ENCODE peak calls at places on chromosome 13, in seven cellular contexts. X, I, B, S, K, R and F are unnamed samples.

GRCh38 chr13:51287758-51288157 is 51.7 kb upstream of the SERPINE3 start:
- DNase-seq in X (no peak), I (no peak), B (no peak), S (no peak), K (no peak), R (peak), F (no peak)

GRCh38 chr13:21047087-21047486 is 14.3 kb downstream of the LATS2 start:
- DNase-seq in X (no peak), I (no peak), B (no peak), S (no peak), K (no peak), R (no peak), F (no peak)

GRCh38 chr13:67119481-67119883 is 110.7 kb downstream of the PCDH9 start:
- DNase-seq in X (peak), I (no peak), B (no peak), S (no peak), K (peak), R (no peak), F (no peak)

GRCh38 chr13:20390526-20391175 is 135.0 kb downstream of the CRYL1 start:
- DNase-seq in X (no peak), I (no peak), B (no peak), S (no peak), K (no peak), R (peak), F (no peak)

GRCh38 chr13:23889598-23890224 is 511 bp upstream of the MIPEP start:
- DNase-seq in X (no peak), I (peak), B (no peak), S (peak), K (no peak), R (no peak), F (peak)

GRCh38 chr13:112804374-112804773 is 114.5 kb downstream of the ATP11A start:
- DNase-seq in X (no peak), I (peak), B (no peak), S (no peak), K (no peak), R (no peak), F (no peak)

GRCh38 chr13:59247166-59247565 is 916.6 kb downstream of the DIAPH3 start:
- DNase-seq in X (no peak), I (no peak), B (no peak), S (no peak), K (no peak), R (no peak), F (no peak)

GRCh38 chr13:102690883-102691282 is 4.0 kb downstream of the METTL21C start:
- DNase-seq in X (no peak), I (no peak), B (no peak), S (no peak), K (no peak), R (no peak), F (no peak)

GRCh38 chr13:110382229-110382628 is 75.1 kb downstream of the COL4A2 start:
- DNase-seq in X (no peak), I (no peak), B (no peak), S (no peak), K (no peak), R (no peak), F (no peak)

GRCh38 chr13:84121456-84121855 is 239.2 kb upstream of the SLITRK1 start:
- DNase-seq in X (no peak), I (peak), B (no peak), S (no peak), K (no peak), R (no peak), F (no peak)

GRCh38 chr13:101917475-101917810 is 465.0 kb downstream of the ITGBL1 start:
- DNase-seq in X (no peak), I (no peak), B (no peak), S (peak), K (no peak), R (no peak), F (no peak)

GRCh38 chr13:59531571-59532091 is 632.1 kb downstream of the DIAPH3 start:
- DNase-seq in X (peak), I (peak), B (peak), S (peak), K (no peak), R (no peak), F (peak)

GRCh38 chr13:48853381-48854102 is 122.2 kb upstream of the FNDC3A start:
- DNase-seq in X (no peak), I (no peak), B (no peak), S (no peak), K (no peak), R (no peak), F (no peak)

GRCh38 chr13:79128158-79128557 is 277.9 kb downstream of the RBM26 start:
- DNase-seq in X (peak), I (no peak), B (no peak), S (no peak), K (no peak), R (no peak), F (peak)

GRCh38 chr13:50268500-50268899 is 253.3 kb downstream of the KCNRG start:
- DNase-seq in X (no peak), I (no peak), B (no peak), S (no peak), K (no peak), R (no peak), F (no peak)
- TF ChIP-seq CTCF in X (no peak), I (peak), B (no peak), S (peak), K (no peak), R (no peak), F (no peak)

GRCh38 chr13:107866666-107867623 is 348.4 kb downstream of the LIG4 start:
- DNase-seq in X (peak), I (peak), B (no peak), S (peak), K (no peak), R (no peak), F (no peak)
- H3K4me3 ChIP-seq in X (peak), I (peak), B (no peak), S (peak), K (peak), R (peak), F (no peak)

DNA sequence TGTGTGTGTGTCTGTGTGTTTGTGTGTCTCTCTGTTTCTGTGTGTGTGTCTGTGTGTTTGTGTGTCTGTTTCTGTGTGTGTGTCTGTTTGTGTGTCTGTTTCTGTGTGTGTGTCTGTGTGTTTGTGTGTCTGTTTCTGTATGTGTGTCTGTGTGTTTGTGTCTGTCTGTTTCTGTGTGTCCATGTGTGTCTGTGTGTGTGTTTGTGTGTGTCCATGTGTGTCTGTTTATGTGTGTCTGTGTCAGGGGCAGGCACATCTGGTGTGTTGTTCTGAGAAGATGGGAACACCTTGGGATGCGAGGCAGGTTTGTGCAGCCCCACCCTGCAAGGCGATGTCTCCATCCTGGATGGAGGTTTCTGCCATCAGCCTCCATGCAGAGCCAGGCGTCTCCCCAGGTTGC is 275.8 kb upstream of the SOX1 start:
- DNase-seq in X (no peak), I (no peak), B (no peak), S (no peak), K (no peak), R (peak), F (no peak)
- TF ChIP-seq CTCF in X (no peak), I (no peak), B (no peak), S (no peak), K (no peak), R (no peak), F (no peak)

GRCh38 chr13:38072696-38073095 is 203.1 kb upstream of the TRPC4 start:
- DNase-seq in X (no peak), I (no peak), B (no peak), S (no peak), K (no peak), R (no peak), F (no peak)
- H3K4me3 ChIP-seq in X (no peak), I (no peak), B (no peak), S (no peak), K (no peak), R (no peak), F (no peak)